ENCODE peak calls at places on chromosomes 1 and 21, in nine cellular contexts. One of them, this sample, is unnamed.

GRCh38 chr1:109113787-109114568 is at the start of gene ELAPOR1:
- DNase-seq in mucosa of descending colon: peak; percentile 81
- DNase-seq in Calu3: peak; percentile 12
- DNase-seq in astrocyte of the spinal cord: no peak
- DNase-seq in breast epithelium: peak; percentile 75
- DNase-seq in cardiac fibroblast: peak; percentile 31
- DNase-seq in RWPE1: peak; percentile 42
- DNase-seq in CD4-positive, alpha-beta T cell: peak; percentile 74
- DNase-seq in neural progenitor cell: peak; percentile 71
- DNase-seq in this sample: no peak

GRCh38 chr1:22747021-22747734 is 36.5 kb downstream of the EPHB2 start:
- DNase-seq in mucosa of descending colon: no peak
- DNase-seq in Calu3: peak; percentile 63
- DNase-seq in astrocyte of the spinal cord: peak; percentile 93
- DNase-seq in breast epithelium: no peak
- DNase-seq in cardiac fibroblast: peak; percentile 32
- DNase-seq in RWPE1: peak; percentile 37
- DNase-seq in CD4-positive, alpha-beta T cell: no peak
- DNase-seq in neural progenitor cell: no peak
- DNase-seq in this sample: no peak

GRCh38 chr1:105533996-105534395 is 1522.5 kb upstream of the PRMT6 start:
- DNase-seq in mucosa of descending colon: no peak
- DNase-seq in Calu3: no peak
- DNase-seq in astrocyte of the spinal cord: no peak
- DNase-seq in breast epithelium: no peak
- DNase-seq in cardiac fibroblast: no peak
- DNase-seq in RWPE1: no peak
- DNase-seq in CD4-positive, alpha-beta T cell: no peak
- DNase-seq in neural progenitor cell: no peak
- DNase-seq in this sample: no peak

GRCh38 chr1:240722788-240723187 is 110.8 kb upstream of the GREM2 start:
- DNase-seq in mucosa of descending colon: no peak
- DNase-seq in Calu3: no peak
- DNase-seq in astrocyte of the spinal cord: no peak
- DNase-seq in breast epithelium: no peak
- DNase-seq in cardiac fibroblast: no peak
- DNase-seq in RWPE1: no peak
- DNase-seq in CD4-positive, alpha-beta T cell: no peak
- DNase-seq in neural progenitor cell: no peak
- DNase-seq in this sample: no peak

GRCh38 chr21:18174370-18174769 is 70.3 kb upstream of the CHODL start:
- DNase-seq in mucosa of descending colon: no peak
- DNase-seq in Calu3: no peak
- DNase-seq in astrocyte of the spinal cord: no peak
- DNase-seq in breast epithelium: no peak
- DNase-seq in cardiac fibroblast: no peak
- DNase-seq in RWPE1: no peak
- DNase-seq in CD4-positive, alpha-beta T cell: no peak
- DNase-seq in neural progenitor cell: no peak
- DNase-seq in this sample: no peak

GRCh38 chr1:92476071-92476607 is 10.6 kb downstream of the GFI1 start:
- DNase-seq in mucosa of descending colon: peak; percentile 18
- DNase-seq in Calu3: no peak
- DNase-seq in astrocyte of the spinal cord: no peak
- DNase-seq in breast epithelium: no peak
- DNase-seq in cardiac fibroblast: no peak
- DNase-seq in RWPE1: no peak
- DNase-seq in CD4-positive, alpha-beta T cell: no peak
- DNase-seq in neural progenitor cell: no peak
- DNase-seq in this sample: no peak

GRCh38 chr1:232039303-232039702 is 412.7 kb downstream of the DISC1 start:
- DNase-seq in mucosa of descending colon: no peak
- DNase-seq in Calu3: no peak
- DNase-seq in astrocyte of the spinal cord: peak; percentile 45
- DNase-seq in breast epithelium: no peak
- DNase-seq in cardiac fibroblast: no peak
- DNase-seq in RWPE1: peak; percentile 35
- DNase-seq in CD4-positive, alpha-beta T cell: no peak
- DNase-seq in neural progenitor cell: no peak
- DNase-seq in this sample: no peak

GRCh38 chr1:237851209-237851845 is 39.4 kb downstream of the ZP4 start:
- DNase-seq in mucosa of descending colon: peak; percentile 44
- DNase-seq in Calu3: peak; percentile 84
- DNase-seq in astrocyte of the spinal cord: peak; percentile 61
- DNase-seq in breast epithelium: no peak
- DNase-seq in cardiac fibroblast: peak; percentile 39
- DNase-seq in RWPE1: peak; percentile 29
- DNase-seq in CD4-positive, alpha-beta T cell: no peak
- DNase-seq in neural progenitor cell: peak; percentile 85
- DNase-seq in this sample: peak; percentile 52

GRCh38 chr21:44989538-44989888 is 49.7 kb downstream of the SLX9 start:
- DNase-seq in mucosa of descending colon: no peak
- DNase-seq in Calu3: no peak
- DNase-seq in astrocyte of the spinal cord: peak; percentile 50
- DNase-seq in breast epithelium: no peak
- DNase-seq in cardiac fibroblast: peak; percentile 56
- DNase-seq in RWPE1: no peak
- DNase-seq in CD4-positive, alpha-beta T cell: no peak
- DNase-seq in neural progenitor cell: no peak
- DNase-seq in this sample: no peak

GRCh38 chr1:81437213-81437612 is 363.5 kb upstream of the ADGRL2 start:
- DNase-seq in mucosa of descending colon: no peak
- DNase-seq in Calu3: no peak
- DNase-seq in astrocyte of the spinal cord: no peak
- DNase-seq in breast epithelium: no peak
- DNase-seq in cardiac fibroblast: no peak
- DNase-seq in RWPE1: no peak
- DNase-seq in CD4-positive, alpha-beta T cell: no peak
- DNase-seq in neural progenitor cell: no peak
- DNase-seq in this sample: no peak

DNA sequence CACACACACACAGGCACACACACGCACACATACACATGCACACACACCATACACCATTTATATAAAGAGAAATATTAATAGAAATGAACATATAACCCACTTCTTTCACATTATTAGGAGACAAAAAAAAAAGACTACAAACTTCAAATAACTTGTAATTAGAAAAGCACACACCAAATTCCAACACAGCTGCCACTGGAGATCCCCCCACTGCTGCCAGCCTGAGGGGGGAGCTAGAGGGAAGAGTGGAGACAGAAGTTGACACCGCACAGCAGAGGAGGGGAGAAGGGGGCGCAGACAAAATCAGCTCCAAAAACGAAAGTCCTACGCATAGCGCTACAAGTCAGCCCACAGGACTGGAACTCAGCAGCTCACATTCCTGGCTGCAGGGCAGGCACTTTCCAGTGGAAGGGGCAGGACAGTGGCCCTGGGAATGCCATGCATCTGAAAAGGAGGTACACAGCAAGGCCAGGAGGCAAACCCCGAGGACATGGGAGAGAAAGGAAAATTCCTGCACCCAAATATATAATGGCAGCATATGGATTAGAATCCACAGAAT is 36.5 kb downstream of the LGALS8 start:
- DNase-seq in mucosa of descending colon: no peak
- DNase-seq in Calu3: no peak
- DNase-seq in astrocyte of the spinal cord: no peak
- DNase-seq in breast epithelium: no peak
- DNase-seq in cardiac fibroblast: no peak
- DNase-seq in RWPE1: no peak
- DNase-seq in CD4-positive, alpha-beta T cell: no peak
- DNase-seq in neural progenitor cell: peak; percentile 6
- DNase-seq in this sample: no peak
- TF ChIP-seq CTCF in mucosa of descending colon: no peak
- TF ChIP-seq CTCF in Calu3: no peak
- TF ChIP-seq CTCF in astrocyte of the spinal cord: peak; percentile 8
- TF ChIP-seq CTCF in breast epithelium: no peak
- TF ChIP-seq CTCF in cardiac fibroblast: peak; percentile 4
- TF ChIP-seq CTCF in RWPE1: no peak
- TF ChIP-seq CTCF in CD4-positive, alpha-beta T cell: no peak
- TF ChIP-seq CTCF in neural progenitor cell: peak; percentile 15
- TF ChIP-seq CTCF in this sample: peak; percentile 18

GRCh38 chr1:223628233-223628632 is 37.3 kb downstream of the CAPN8 start:
- DNase-seq in mucosa of descending colon: peak; percentile 68
- DNase-seq in Calu3: peak; percentile 28
- DNase-seq in astrocyte of the spinal cord: peak; percentile 7
- DNase-seq in breast epithelium: no peak
- DNase-seq in cardiac fibroblast: peak; percentile 27
- DNase-seq in RWPE1: peak; percentile 30
- DNase-seq in CD4-positive, alpha-beta T cell: no peak
- DNase-seq in neural progenitor cell: peak; percentile 75
- DNase-seq in this sample: no peak
- TF ChIP-seq CTCF in mucosa of descending colon: peak; percentile 40
- TF ChIP-seq CTCF in Calu3: peak; percentile 41
- TF ChIP-seq CTCF in astrocyte of the spinal cord: peak; percentile 61
- TF ChIP-seq CTCF in breast epithelium: peak; percentile 20
- TF ChIP-seq CTCF in cardiac fibroblast: peak; percentile 55
- TF ChIP-seq CTCF in RWPE1: peak; percentile 32
- TF ChIP-seq CTCF in CD4-positive, alpha-beta T cell: peak; percentile 62
- TF ChIP-seq CTCF in neural progenitor cell: peak; percentile 77
- TF ChIP-seq CTCF in this sample: peak; percentile 89

GRCh38 chr1:178490967-178491366 is 5.8 kb downstream of the CLEC20A start:
- DNase-seq in mucosa of descending colon: no peak
- DNase-seq in Calu3: no peak
- DNase-seq in astrocyte of the spinal cord: no peak
- DNase-seq in breast epithelium: no peak
- DNase-seq in cardiac fibroblast: no peak
- DNase-seq in RWPE1: no peak
- DNase-seq in CD4-positive, alpha-beta T cell: no peak
- DNase-seq in neural progenitor cell: no peak
- DNase-seq in this sample: no peak

GRCh38 chr1:178491721-178492120 is 5.0 kb downstream of the CLEC20A start:
- DNase-seq in mucosa of descending colon: no peak
- DNase-seq in Calu3: no peak
- DNase-seq in astrocyte of the spinal cord: no peak
- DNase-seq in breast epithelium: no peak
- DNase-seq in cardiac fibroblast: no peak
- DNase-seq in RWPE1: no peak
- DNase-seq in CD4-positive, alpha-beta T cell: no peak
- DNase-seq in neural progenitor cell: no peak
- DNase-seq in this sample: no peak

GRCh38 chr1:178490136-178490535 is 6.6 kb downstream of the CLEC20A start:
- DNase-seq in mucosa of descending colon: no peak
- DNase-seq in Calu3: no peak
- DNase-seq in astrocyte of the spinal cord: no peak
- DNase-seq in breast epithelium: no peak
- DNase-seq in cardiac fibroblast: no peak
- DNase-seq in RWPE1: no peak
- DNase-seq in CD4-positive, alpha-beta T cell: no peak
- DNase-seq in neural progenitor cell: no peak
- DNase-seq in this sample: no peak

GRCh38 chr1:178493301-178493741 is 3.4 kb downstream of the CLEC20A start:
- DNase-seq in mucosa of descending colon: no peak
- DNase-seq in Calu3: no peak
- DNase-seq in astrocyte of the spinal cord: no peak
- DNase-seq in breast epithelium: no peak
- DNase-seq in cardiac fibroblast: no peak
- DNase-seq in RWPE1: no peak
- DNase-seq in CD4-positive, alpha-beta T cell: no peak
- DNase-seq in neural progenitor cell: no peak
- DNase-seq in this sample: no peak

GRCh38 chr1:178492341-178492740 is 4.4 kb downstream of the CLEC20A start:
- DNase-seq in mucosa of descending colon: no peak
- DNase-seq in Calu3: no peak
- DNase-seq in astrocyte of the spinal cord: no peak
- DNase-seq in breast epithelium: no peak
- DNase-seq in cardiac fibroblast: no peak
- DNase-seq in RWPE1: no peak
- DNase-seq in CD4-positive, alpha-beta T cell: no peak
- DNase-seq in neural progenitor cell: no peak
- DNase-seq in this sample: no peak
- TF ChIP-seq CTCF in mucosa of descending colon: no peak
- TF ChIP-seq CTCF in Calu3: no peak
- TF ChIP-seq CTCF in astrocyte of the spinal cord: no peak
- TF ChIP-seq CTCF in breast epithelium: no peak
- TF ChIP-seq CTCF in cardiac fibroblast: no peak
- TF ChIP-seq CTCF in RWPE1: no peak
- TF ChIP-seq CTCF in CD4-positive, alpha-beta T cell: no peak
- TF ChIP-seq CTCF in neural progenitor cell: no peak
- TF ChIP-seq CTCF in this sample: no peak

GRCh38 chr1:21216835-21217811 is 40.4 kb upstream of the EIF4G3 start:
- DNase-seq in mucosa of descending colon: peak; percentile 78
- DNase-seq in Calu3: peak; percentile 57
- DNase-seq in astrocyte of the spinal cord: peak; percentile 35
- DNase-seq in breast epithelium: no peak
- DNase-seq in cardiac fibroblast: peak; percentile 56
- DNase-seq in RWPE1: no peak
- DNase-seq in CD4-positive, alpha-beta T cell: peak; percentile 50
- DNase-seq in neural progenitor cell: peak; percentile 78
- DNase-seq in this sample: no peak

GRCh38 chr1:21212126-21212525 is 35.4 kb upstream of the EIF4G3 start:
- DNase-seq in mucosa of descending colon: no peak
- DNase-seq in Calu3: no peak
- DNase-seq in astrocyte of the spinal cord: no peak
- DNase-seq in breast epithelium: no peak
- DNase-seq in cardiac fibroblast: no peak
- DNase-seq in RWPE1: no peak
- DNase-seq in CD4-positive, alpha-beta T cell: no peak
- DNase-seq in neural progenitor cell: no peak
- DNase-seq in this sample: no peak

GRCh38 chr1:21219674-21220073 is 43.0 kb upstream of the EIF4G3 start:
- DNase-seq in mucosa of descending colon: no peak
- DNase-seq in Calu3: no peak
- DNase-seq in astrocyte of the spinal cord: no peak
- DNase-seq in breast epithelium: no peak
- DNase-seq in cardiac fibroblast: no peak
- DNase-seq in RWPE1: no peak
- DNase-seq in CD4-positive, alpha-beta T cell: no peak
- DNase-seq in neural progenitor cell: no peak
- DNase-seq in this sample: no peak

GRCh38 chr1:21220815-21221214 is 44.1 kb upstream of the EIF4G3 start:
- DNase-seq in mucosa of descending colon: no peak
- DNase-seq in Calu3: no peak
- DNase-seq in astrocyte of the spinal cord: peak; percentile 21
- DNase-seq in breast epithelium: no peak
- DNase-seq in cardiac fibroblast: peak; percentile 55
- DNase-seq in RWPE1: no peak
- DNase-seq in CD4-positive, alpha-beta T cell: no peak
- DNase-seq in neural progenitor cell: no peak
- DNase-seq in this sample: no peak

DNA sequence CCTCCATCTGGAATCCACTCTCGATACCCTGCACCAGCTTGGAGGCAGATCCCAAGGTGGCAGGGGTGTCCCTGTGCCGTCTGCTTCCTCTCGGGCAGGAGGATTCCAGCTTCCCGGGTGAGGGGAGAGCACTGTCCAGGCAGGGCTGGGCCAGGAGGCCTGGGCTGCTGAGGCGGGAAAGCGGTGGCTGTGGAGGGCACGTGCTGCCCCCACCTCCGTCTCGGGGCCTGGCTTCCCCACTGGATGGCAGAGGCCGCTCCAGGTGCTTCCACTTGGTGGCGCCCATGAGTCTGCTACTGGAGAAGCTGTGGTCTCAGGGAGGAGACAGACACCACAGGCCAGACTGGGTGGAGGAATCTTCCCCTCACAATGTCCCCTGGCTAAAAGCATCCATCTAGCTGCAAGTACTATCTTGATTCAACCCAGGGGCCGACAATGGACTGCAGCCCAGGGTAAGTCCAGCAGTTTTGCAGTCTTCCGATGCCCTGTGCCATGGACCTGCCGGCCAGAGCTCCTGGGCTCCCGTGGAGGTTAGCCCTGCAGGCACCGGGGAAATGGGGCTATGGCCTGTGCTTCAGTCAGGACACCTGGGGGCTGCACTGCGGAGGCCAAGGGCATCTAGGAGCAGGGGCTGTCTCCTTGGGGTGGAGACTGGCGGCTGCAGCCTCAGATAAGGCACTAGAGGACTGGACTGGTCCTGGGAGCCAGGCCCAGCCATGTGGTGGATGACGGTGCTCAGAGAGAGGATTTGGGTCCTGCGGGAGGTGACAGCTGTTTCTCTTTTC is 41.3 kb upstream of the EIF4G3 start:
- DNase-seq in mucosa of descending colon: peak; percentile 49
- DNase-seq in Calu3: peak; percentile 28
- DNase-seq in astrocyte of the spinal cord: no peak
- DNase-seq in breast epithelium: no peak
- DNase-seq in cardiac fibroblast: peak; percentile 29
- DNase-seq in RWPE1: no peak
- DNase-seq in CD4-positive, alpha-beta T cell: no peak
- DNase-seq in neural progenitor cell: peak; percentile 79
- DNase-seq in this sample: no peak
- TF ChIP-seq CTCF in mucosa of descending colon: no peak
- TF ChIP-seq CTCF in Calu3: no peak
- TF ChIP-seq CTCF in astrocyte of the spinal cord: peak; percentile 61
- TF ChIP-seq CTCF in breast epithelium: no peak
- TF ChIP-seq CTCF in cardiac fibroblast: peak; percentile 67
- TF ChIP-seq CTCF in RWPE1: no peak
- TF ChIP-seq CTCF in CD4-positive, alpha-beta T cell: no peak
- TF ChIP-seq CTCF in neural progenitor cell: peak; percentile 64
- TF ChIP-seq CTCF in this sample: no peak

This sample was measured in D721Med.